ENCODE peak calls at places on chromosome 10, in four cellular contexts. J is fibroblast of lung, L is psoas muscle, V is lower leg skin. G is an unnamed sample.

GRCh38 chr10:122248356-122249302 is 22.5 kb upstream of the BTBD16 start:
- DNase-seq in J (no peak), L (no peak), V (no peak), G (no peak)

GRCh38 chr10:117663750-117664149 is 121.2 kb downstream of the EMX2 start:
- DNase-seq in J (peak; percentile 79), V (no peak), L (no peak), G (peak; percentile 67)

GRCh38 chr10:63494951-63495350 is 26.2 kb upstream of the REEP3 start:
- DNase-seq in L (no peak), J (no peak), V (no peak), G (no peak)

GRCh38 chr10:77390481-77390891 is 247.1 kb downstream of the KCNMA1 start:
- DNase-seq in V (no peak), L (no peak), J (peak; percentile 30), G (no peak)

GRCh38 chr10:126908225-126908624 is 3.0 kb downstream of the DOCK1 start:
- DNase-seq in V (no peak), J (peak; percentile 20), L (no peak), G (no peak)

GRCh38 chr10:86334515-86335085 is 32.0 kb downstream of the GRID1 start:
- DNase-seq in J (no peak), V (no peak), L (no peak), G (no peak)

GRCh38 chr10:49277973-49278372 is 21.0 kb upstream of the C10orf71 start:
- DNase-seq in J (no peak), L (no peak), V (no peak), G (no peak)

GRCh38 chr10:48608279-48608681 is 3.4 kb upstream of the ARHGAP22 start:
- DNase-seq in L (no peak), V (no peak), J (no peak), G (peak; percentile 68)

GRCh38 chr10:48238826-48239520 is 35.5 kb downstream of the FRMPD2 start:
- DNase-seq in L (no peak), V (no peak), J (no peak), G (no peak)

GRCh38 chr10:24894309-24894708 is 58.1 kb downstream of the PRTFDC1 start:
- DNase-seq in V (no peak), L (no peak), J (peak; percentile 96), G (peak; percentile 78)

GRCh38 chr10:127833804-127834203 is 58.9 kb downstream of the CLRN3 start:
- DNase-seq in J (no peak), V (no peak), L (no peak), G (no peak)

GRCh38 chr10:43573250-43574034 is 974 bp downstream of the ZNF239 start:
- DNase-seq in V (no peak), L (no peak), J (peak; percentile 10), G (peak; percentile 21)

GRCh38 chr10:84138478-84139125 is 707 bp upstream of the GHITM start:
- DNase-seq in J (no peak), V (peak; percentile 28), L (no peak), G (peak; percentile 1)

GRCh38 chr10:99775850-99776249 is 6.6 kb upstream of the ABCC2 start:
- DNase-seq in J (peak; percentile 90), L (no peak), V (no peak), G (peak; percentile 72)

GRCh38 chr10:14547826-14548225 is 217.1 kb upstream of the FRMD4A start:
- DNase-seq in L (no peak), V (no peak), J (no peak), G (no peak)
- TF ChIP-seq CTCF in L (no peak), V (no peak), J (no peak), G (no peak)

DNA sequence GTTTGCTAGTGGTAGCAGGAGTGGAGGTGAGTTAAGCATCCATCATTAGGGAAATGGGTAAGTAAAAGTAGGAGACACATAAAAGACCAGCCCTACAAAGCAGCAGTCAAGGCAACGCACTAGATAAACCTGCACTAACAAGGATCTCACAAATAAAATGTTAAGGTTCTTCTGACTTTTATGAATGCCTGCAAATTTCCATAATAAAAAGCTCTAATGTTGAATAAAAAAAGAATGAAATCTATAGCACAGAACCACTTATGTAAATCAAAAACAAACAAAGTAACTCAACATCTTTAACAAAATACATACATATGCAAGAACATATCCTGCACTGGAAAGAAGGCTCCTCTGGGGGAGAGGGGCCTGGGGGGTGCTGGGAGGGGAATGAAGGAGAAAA is 4.6 kb downstream of the SGMS1 start:
- DNase-seq in J (no peak), V (no peak), L (no peak), G (no peak)
- H3K4me3 ChIP-seq in J (no peak overlapping the region), V (no peak overlapping the region), L (no peak overlapping the region), G (no peak overlapping the region)

GRCh38 chr10:95327367-95327766 is 36.6 kb upstream of the PDLIM1 start:
- DNase-seq in V (no peak), L (peak; percentile 67), J (peak; percentile 55), G (peak; percentile 49)

GRCh38 chr10:95321554-95322301 is 30.9 kb upstream of the PDLIM1 start:
- DNase-seq in V (no peak), L (no peak), J (no peak), G (no peak)

GRCh38 chr10:95326396-95326795 is 35.6 kb upstream of the PDLIM1 start:
- DNase-seq in L (no peak), J (no peak), V (no peak), G (no peak)

GRCh38 chr10:95325863-95326262 is 35.1 kb upstream of the PDLIM1 start:
- DNase-seq in V (no peak), L (no peak), J (no peak), G (no peak)

DNA sequence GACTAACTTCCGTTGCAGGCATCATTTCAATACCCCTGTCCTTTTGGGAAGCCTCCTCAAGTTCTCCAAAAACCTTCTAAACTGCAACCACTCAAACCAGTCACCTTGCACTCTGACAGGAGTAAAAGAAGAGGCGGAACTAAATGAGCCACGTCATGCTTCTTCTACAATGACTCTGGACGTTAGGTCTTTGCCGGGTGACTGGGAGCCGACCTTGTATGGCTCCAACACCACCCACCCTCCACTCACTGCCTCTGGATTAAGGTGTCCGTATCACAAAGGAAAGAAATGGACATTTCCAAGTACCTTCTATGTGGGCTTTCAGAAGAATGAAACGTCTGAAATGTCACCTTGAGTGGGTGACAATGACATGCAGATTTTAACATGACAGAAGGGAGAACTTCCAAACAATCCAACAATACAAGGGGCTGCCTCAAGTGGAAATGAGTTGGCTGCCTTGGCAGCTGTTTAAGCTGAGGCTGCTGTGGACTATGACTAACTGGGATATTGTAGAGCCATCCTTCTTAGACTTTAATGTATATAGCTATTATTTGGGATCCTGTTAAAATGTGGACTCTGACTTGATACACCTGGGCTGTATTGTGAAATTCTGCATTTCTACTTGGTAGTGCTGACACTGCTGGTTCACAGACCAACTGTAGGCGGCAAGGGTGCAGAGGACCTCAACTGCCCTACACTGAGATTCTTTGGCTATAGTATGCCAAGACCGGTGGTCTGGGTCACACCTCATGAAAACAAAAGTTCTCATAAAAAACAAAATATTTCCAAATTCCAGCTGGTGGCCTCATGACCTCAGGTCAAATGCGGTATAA is 33.8 kb upstream of the PDLIM1 start:
- DNase-seq in L (no peak), V (no peak), J (no peak), G (no peak)
- TF ChIP-seq CTCF in L (no peak), V (no peak), J (no peak), G (no peak)

GRCh38 chr10:31314256-31315183 is 4.5 kb upstream of the ZEB1 start:
- DNase-seq in V (no peak), L (no peak), J (peak; percentile 6), G (peak; percentile 23)
- H3K4me3 ChIP-seq in V (no peak overlapping the region), L (no peak overlapping the region), J (peak overlapping the region; percentile 14), G (no peak overlapping the region)

DNA sequence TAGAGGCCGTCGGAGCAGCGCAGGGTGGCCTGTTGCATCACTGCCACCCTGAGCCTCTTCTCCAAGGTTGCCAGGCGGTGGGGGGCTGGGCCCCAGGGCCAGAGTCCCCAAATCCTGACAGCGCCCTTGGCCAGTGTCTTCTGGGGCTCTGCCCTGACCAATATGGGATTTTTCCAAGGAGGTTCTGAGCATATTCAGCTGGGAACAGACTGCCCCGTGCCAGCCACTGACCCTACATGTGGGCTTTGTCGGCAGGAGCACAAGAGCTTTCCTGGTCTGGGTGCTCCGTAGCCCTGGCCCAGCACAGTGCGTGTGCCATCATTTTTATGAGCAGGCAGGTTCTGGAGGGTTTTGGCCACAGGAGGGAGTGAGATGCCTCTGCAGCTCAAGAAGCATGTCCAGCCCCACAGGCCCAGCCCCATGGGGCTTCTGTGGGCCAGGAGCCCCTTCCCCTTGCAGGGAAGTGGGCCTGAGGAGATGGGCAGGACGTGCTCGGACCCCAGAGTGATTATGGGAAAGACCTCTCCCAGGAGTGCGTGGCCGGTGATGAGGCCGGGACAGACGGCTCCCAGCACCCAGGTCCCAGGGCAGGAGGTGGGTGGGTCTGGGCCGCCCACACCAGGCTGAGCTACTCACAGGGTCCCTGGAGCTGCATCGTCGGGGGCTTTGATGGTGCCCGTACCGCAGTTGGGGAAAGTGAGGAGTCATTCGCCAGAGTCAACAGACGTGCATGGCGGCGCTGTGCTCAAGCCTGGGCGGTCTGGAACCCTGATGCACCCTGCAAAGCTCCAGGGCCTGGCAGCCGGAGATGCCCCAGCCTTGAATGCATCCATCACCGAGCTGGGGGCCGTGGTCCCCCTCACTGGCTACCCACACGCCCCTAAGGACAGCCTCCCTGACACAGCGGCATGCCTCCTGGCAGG is 66.6 kb downstream of the PWWP2B start:
- DNase-seq in V (no peak), L (peak; percentile 41), J (no peak), G (no peak)
- TF ChIP-seq CTCF in V (no peak), L (peak; percentile 30), J (peak; percentile 35), G (peak; percentile 15)

GRCh38 chr10:11176746-11177145 is 159.1 kb downstream of the CELF2 start:
- DNase-seq in V (no peak), J (no peak), L (no peak), G (no peak)
- H3K4me3 ChIP-seq in V (no peak overlapping the region), J (no peak overlapping the region), L (no peak overlapping the region), G (no peak overlapping the region)

DNA sequence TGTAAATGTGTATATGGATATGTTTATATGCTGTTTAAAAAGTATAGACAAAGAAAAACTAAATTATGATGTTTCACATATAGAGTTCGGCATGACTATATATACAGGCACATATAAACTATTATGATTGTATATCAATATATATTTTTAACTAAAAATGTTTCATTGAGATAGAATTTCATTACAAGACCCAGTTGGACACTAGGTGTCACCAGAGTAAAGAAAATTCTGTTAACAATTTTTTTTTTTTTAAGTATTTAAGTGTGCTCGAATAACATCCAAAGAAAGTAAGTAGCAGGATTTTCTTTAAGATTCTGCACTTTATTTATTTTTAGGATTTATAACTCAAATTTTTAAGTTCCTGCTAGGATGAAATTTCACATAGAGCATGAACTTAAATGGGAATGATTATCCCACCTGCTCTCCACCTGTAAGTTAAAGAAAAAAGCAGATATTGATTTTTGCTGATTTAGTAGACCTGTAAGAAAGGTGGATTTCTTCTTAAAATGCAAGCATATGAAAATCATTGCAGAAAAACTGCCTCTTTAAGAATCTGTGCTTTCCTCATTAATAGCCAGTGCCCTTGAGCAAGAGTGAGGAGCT is 961.5 kb downstream of the PCDH15 start:
- DNase-seq in L (no peak), J (peak; percentile 13), V (no peak), G (peak; percentile 9)
- TF ChIP-seq CTCF in L (peak; percentile 29), J (no peak), V (no peak), G (no peak)

GRCh38 chr10:115157357-115157756 is 64.2 kb downstream of the ATRNL1 start:
- DNase-seq in V (no peak), L (no peak), J (no peak), G (no peak)
- H3K4me3 ChIP-seq in V (no peak overlapping the region), L (no peak overlapping the region), J (no peak overlapping the region), G (no peak overlapping the region)